ENCODE peak calls at places on chromosome 12, in eight cellular contexts. A, U, E, B, J, R, P and F are unnamed samples.

GRCh38 chr12:92899388-92900001 is 29.6 kb downstream of the EEA1 start:
- DNase-seq in A (no peak), U (peak), E (no peak), B (no peak), J (no peak), R (no peak), P (no peak), F (peak)

GRCh38 chr12:114508529-114509129 is 102.7 kb upstream of the TBX5 start:
- DNase-seq in A (peak), U (peak), E (peak), B (peak), J (peak), R (peak), P (peak), F (peak)

GRCh38 chr12:127389923-127390322 is 877.0 kb upstream of the TMEM132C start:
- DNase-seq in A (no peak), U (peak), E (no peak), B (no peak), J (no peak), R (no peak), P (peak), F (no peak)

GRCh38 chr12:130764073-130764472 is 48.0 kb upstream of the RIMBP2 start:
- DNase-seq in A (no peak), U (peak), E (no peak), B (no peak), J (no peak), R (no peak), P (no peak), F (no peak)

GRCh38 chr12:49518914-49519573 is 19.8 kb upstream of the KCNH3 start:
- DNase-seq in A (no peak), U (peak), E (no peak), B (no peak), J (no peak), R (no peak), P (no peak), F (no peak)

GRCh38 chr12:32039341-32039740 is 67.3 kb upstream of the BICD1 start:
- DNase-seq in A (no peak), U (no peak), E (no peak), B (no peak), J (no peak), R (no peak), P (peak), F (no peak)

GRCh38 chr12:107844312-107844921 is 69.9 kb downstream of the ASCL4 start:
- DNase-seq in A (no peak), U (no peak), E (no peak), B (peak), J (no peak), R (no peak), P (peak), F (no peak)

GRCh38 chr12:103855036-103855712 is 14.1 kb upstream of the NT5DC3 start:
- DNase-seq in A (no peak), U (no peak), E (no peak), B (no peak), J (no peak), R (no peak), P (no peak), F (no peak)

GRCh38 chr12:111010061-111010460 is 89.7 kb upstream of the MYL2 start:
- DNase-seq in A (no peak), U (no peak), E (no peak), B (no peak), J (no peak), R (no peak), P (no peak), F (no peak)

GRCh38 chr12:120240495-120240833 is 25.1 kb downstream of the PXN start:
- DNase-seq in A (no peak), U (no peak), E (no peak), B (no peak), J (no peak), R (no peak), P (no peak), F (no peak)

GRCh38 chr12:121894633-121895032 is 6.0 kb downstream of the PSMD9 start:
- DNase-seq in A (no peak), U (peak), E (no peak), B (no peak), J (no peak), R (no peak), P (peak), F (no peak)

GRCh38 chr12:55978393-55978792 is 4.5 kb downstream of the RAB5B start:
- DNase-seq in A (no peak), U (no peak), E (no peak), B (no peak), J (no peak), R (no peak), P (no peak), F (no peak)

GRCh38 chr12:32535260-32535999 is 136.1 kb downstream of the FGD4 start:
- DNase-seq in A (no peak), U (peak), E (peak), B (peak), J (no peak), R (no peak), P (peak), F (peak)

GRCh38 chr12:120121766-120122293 is 5.3 kb upstream of the RAB35 start:
- DNase-seq in A (no peak), U (no peak), E (no peak), B (no peak), J (no peak), R (no peak), P (no peak), F (no peak)

GRCh38 chr12:27822076-27822712 is 42.2 kb upstream of the MANSC4 start:
- DNase-seq in A (no peak), U (no peak), E (no peak), B (no peak), J (peak), R (peak), P (no peak), F (no peak)

GRCh38 chr12:111584959-111585358 is 14.2 kb downstream of the ATXN2 start:
- DNase-seq in A (no peak), U (no peak), E (no peak), B (no peak), J (no peak), R (no peak), P (no peak), F (no peak)

GRCh38 chr12:114711689-114712152 is 27.7 kb upstream of the TBX3 start:
- DNase-seq in A (no peak), U (no peak), E (no peak), B (no peak), J (no peak), R (no peak), P (no peak), F (no peak)

GRCh38 chr12:38390968-38391367 is 74.4 kb downstream of the ALG10B start:
- DNase-seq in A (no peak), U (no peak), E (no peak), B (no peak), J (no peak), R (no peak), P (no peak), F (no peak)